ENCODE peak calls at places on chromosomes 11 and 22, in seven cellular contexts. One of them, this sample, is unnamed.

GRCh38 chr22:43994416-43994815 is 29.7 kb upstream of the PARVB start:
- DNase-seq in mesothelial cell of epicardium: no peak
- DNase-seq in NCI-H510A: no peak
- DNase-seq in NCI-H460: no peak
- DNase-seq in heart left ventricle: no peak
- DNase-seq in Caki2: no peak
- DNase-seq in Daoy: no peak
- DNase-seq in this sample: no peak

GRCh38 chr11:2531987-2532703 is 87.3 kb downstream of the KCNQ1 start:
- DNase-seq in mesothelial cell of epicardium: no peak
- DNase-seq in NCI-H510A: no peak
- DNase-seq in NCI-H460: no peak
- DNase-seq in heart left ventricle: no peak
- DNase-seq in Caki2: no peak
- DNase-seq in Daoy: no peak
- DNase-seq in this sample: no peak

GRCh38 chr11:15852179-15852578 is 504.2 kb downstream of the SOX6 start:
- DNase-seq in mesothelial cell of epicardium: no peak
- DNase-seq in NCI-H510A: no peak
- DNase-seq in NCI-H460: peak
- DNase-seq in heart left ventricle: no peak
- DNase-seq in Caki2: no peak
- DNase-seq in Daoy: peak
- DNase-seq in this sample: peak

GRCh38 chr22:44889233-44889878 is 120.4 kb downstream of the PHF21B start:
- DNase-seq in mesothelial cell of epicardium: no peak
- DNase-seq in NCI-H510A: no peak
- DNase-seq in NCI-H460: no peak
- DNase-seq in heart left ventricle: no peak
- DNase-seq in Caki2: no peak
- DNase-seq in Daoy: peak
- DNase-seq in this sample: peak

GRCh38 chr22:50481440-50482106 is at the start of gene ADM2:
- DNase-seq in mesothelial cell of epicardium: no peak
- DNase-seq in NCI-H510A: no peak
- DNase-seq in NCI-H460: peak
- DNase-seq in heart left ventricle: no peak
- DNase-seq in Caki2: peak
- DNase-seq in Daoy: no peak
- DNase-seq in this sample: no peak

GRCh38 chr11:68524213-68524612 is 63.7 kb downstream of the PPP6R3 start:
- DNase-seq in mesothelial cell of epicardium: no peak
- DNase-seq in NCI-H510A: no peak
- DNase-seq in NCI-H460: no peak
- DNase-seq in heart left ventricle: no peak
- DNase-seq in Caki2: no peak
- DNase-seq in Daoy: peak
- DNase-seq in this sample: no peak

GRCh38 chr22:43859176-43859575 is 3.1 kb downstream of the SULT4A1 start:
- DNase-seq in mesothelial cell of epicardium: no peak
- DNase-seq in NCI-H510A: no peak
- DNase-seq in NCI-H460: no peak
- DNase-seq in heart left ventricle: no peak
- DNase-seq in Caki2: no peak
- DNase-seq in Daoy: no peak
- DNase-seq in this sample: no peak

GRCh38 chr22:39205344-39206021 is 39.3 kb downstream of the PDGFB start:
- DNase-seq in mesothelial cell of epicardium: no peak
- DNase-seq in NCI-H510A: no peak
- DNase-seq in NCI-H460: peak
- DNase-seq in heart left ventricle: no peak
- DNase-seq in Caki2: peak
- DNase-seq in Daoy: peak
- DNase-seq in this sample: peak

GRCh38 chr11:84310261-84310660 is 1024.1 kb upstream of the CCDC90B start:
- DNase-seq in mesothelial cell of epicardium: no peak
- DNase-seq in NCI-H510A: no peak
- DNase-seq in NCI-H460: no peak
- DNase-seq in heart left ventricle: no peak
- DNase-seq in Caki2: no peak
- DNase-seq in Daoy: no peak
- DNase-seq in this sample: no peak

GRCh38 chr11:104665631-104666030 is 232.6 kb downstream of the CASP12 start:
- DNase-seq in mesothelial cell of epicardium: no peak
- DNase-seq in NCI-H510A: no peak
- DNase-seq in NCI-H460: no peak
- DNase-seq in heart left ventricle: no peak
- DNase-seq in Caki2: no peak
- DNase-seq in Daoy: no peak
- DNase-seq in this sample: no peak

GRCh38 chr11:133713844-133714243 is 131.5 kb downstream of the SPATA19 start:
- DNase-seq in mesothelial cell of epicardium: no peak
- DNase-seq in NCI-H510A: no peak
- DNase-seq in NCI-H460: no peak
- DNase-seq in heart left ventricle: no peak
- DNase-seq in Caki2: no peak
- DNase-seq in Daoy: no peak
- DNase-seq in this sample: no peak

GRCh38 chr22:26779929-26780328 is 122.5 kb downstream of the MIAT start:
- DNase-seq in mesothelial cell of epicardium: no peak
- DNase-seq in NCI-H510A: no peak
- DNase-seq in NCI-H460: no peak
- DNase-seq in heart left ventricle: no peak
- DNase-seq in Caki2: no peak
- DNase-seq in Daoy: no peak
- DNase-seq in this sample: no peak

GRCh38 chr22:37599161-37599560 is 9.5 kb upstream of the GGA1 start:
- DNase-seq in mesothelial cell of epicardium: no peak
- DNase-seq in NCI-H510A: no peak
- DNase-seq in NCI-H460: no peak
- DNase-seq in heart left ventricle: no peak
- DNase-seq in Caki2: peak
- DNase-seq in Daoy: no peak
- DNase-seq in this sample: no peak

GRCh38 chr11:75520688-75521087 is 5.1 kb downstream of the GDPD5 start:
- DNase-seq in mesothelial cell of epicardium: no peak
- DNase-seq in NCI-H510A: no peak
- DNase-seq in NCI-H460: no peak
- DNase-seq in heart left ventricle: no peak
- DNase-seq in Caki2: no peak
- DNase-seq in Daoy: no peak
- DNase-seq in this sample: no peak

GRCh38 chr11:109644158-109644557 is 222.2 kb downstream of the C11orf87 start:
- DNase-seq in mesothelial cell of epicardium: no peak
- DNase-seq in NCI-H510A: no peak
- DNase-seq in NCI-H460: no peak
- DNase-seq in heart left ventricle: peak
- DNase-seq in Caki2: no peak
- DNase-seq in Daoy: no peak
- DNase-seq in this sample: no peak

GRCh38 chr11:198236-198806 is 5.4 kb downstream of the SCGB1C1 start:
- DNase-seq in mesothelial cell of epicardium: no peak
- DNase-seq in NCI-H510A: no peak
- DNase-seq in NCI-H460: no peak
- DNase-seq in heart left ventricle: peak
- DNase-seq in Caki2: no peak
- DNase-seq in Daoy: no peak
- DNase-seq in this sample: no peak

GRCh38 chr22:49101873-49102272 is 725.8 kb downstream of the BRD1 start:
- DNase-seq in mesothelial cell of epicardium: no peak
- DNase-seq in NCI-H510A: no peak
- DNase-seq in NCI-H460: no peak
- DNase-seq in heart left ventricle: no peak
- DNase-seq in Caki2: no peak
- DNase-seq in Daoy: no peak
- DNase-seq in this sample: no peak

GRCh38 chr11:3626250-3626960 is 15.4 kb downstream of the ART5 start:
- DNase-seq in mesothelial cell of epicardium: no peak
- DNase-seq in NCI-H510A: no peak
- DNase-seq in NCI-H460: no peak
- DNase-seq in heart left ventricle: peak
- DNase-seq in Caki2: no peak
- DNase-seq in Daoy: no peak
- DNase-seq in this sample: no peak

GRCh38 chr22:40654522-40655167 is 18.1 kb upstream of the MRTFA start:
- DNase-seq in mesothelial cell of epicardium: no peak
- DNase-seq in NCI-H510A: no peak
- DNase-seq in NCI-H460: peak
- DNase-seq in heart left ventricle: peak
- DNase-seq in Caki2: peak
- DNase-seq in Daoy: peak
- DNase-seq in this sample: no peak

GRCh38 chr22:43821606-43822425 is 9.7 kb upstream of the EFCAB6 start:
- DNase-seq in mesothelial cell of epicardium: no peak
- DNase-seq in NCI-H510A: no peak
- DNase-seq in NCI-H460: no peak
- DNase-seq in heart left ventricle: no peak
- DNase-seq in Caki2: no peak
- DNase-seq in Daoy: no peak
- DNase-seq in this sample: no peak

GRCh38 chr22:42473484-42474193 is 41.4 kb upstream of the NFAM1 start:
- DNase-seq in mesothelial cell of epicardium: no peak
- DNase-seq in NCI-H510A: no peak
- DNase-seq in NCI-H460: peak
- DNase-seq in heart left ventricle: peak
- DNase-seq in Caki2: peak
- DNase-seq in Daoy: peak
- DNase-seq in this sample: peak

GRCh38 chr11:66725646-66726045 is 3.4 kb downstream of the SPTBN2 start:
- DNase-seq in mesothelial cell of epicardium: no peak
- DNase-seq in NCI-H510A: no peak
- DNase-seq in NCI-H460: no peak
- DNase-seq in heart left ventricle: no peak
- DNase-seq in Caki2: no peak
- DNase-seq in Daoy: peak
- DNase-seq in this sample: no peak

GRCh38 chr22:31206896-31207687 is 5.0 kb upstream of the LIMK2 start:
- DNase-seq in mesothelial cell of epicardium: no peak
- DNase-seq in NCI-H510A: no peak
- DNase-seq in NCI-H460: no peak
- DNase-seq in heart left ventricle: no peak
- DNase-seq in Caki2: no peak
- DNase-seq in Daoy: no peak
- DNase-seq in this sample: no peak

GRCh38 chr11:88689548-88690240 is 352.2 kb upstream of the CTSC start:
- DNase-seq in mesothelial cell of epicardium: no peak
- DNase-seq in NCI-H510A: no peak
- DNase-seq in NCI-H460: no peak
- DNase-seq in heart left ventricle: no peak
- DNase-seq in Caki2: no peak
- DNase-seq in Daoy: no peak
- DNase-seq in this sample: no peak

GRCh38 chr11:17343907-17344306 is 7.7 kb upstream of the NCR3LG1 start:
- DNase-seq in mesothelial cell of epicardium: no peak
- DNase-seq in NCI-H510A: no peak
- DNase-seq in NCI-H460: no peak
- DNase-seq in heart left ventricle: no peak
- DNase-seq in Caki2: no peak
- DNase-seq in Daoy: peak
- DNase-seq in this sample: no peak

GRCh38 chr22:32644252-32645100 is 157.0 kb upstream of the TIMP3 start:
- DNase-seq in mesothelial cell of epicardium: no peak
- DNase-seq in NCI-H510A: peak
- DNase-seq in NCI-H460: no peak
- DNase-seq in heart left ventricle: peak
- DNase-seq in Caki2: no peak
- DNase-seq in Daoy: peak
- DNase-seq in this sample: peak

GRCh38 chr22:19786959-19787848 is 26.6 kb downstream of the TBX1 start:
- DNase-seq in mesothelial cell of epicardium: no peak
- DNase-seq in NCI-H510A: no peak
- DNase-seq in NCI-H460: no peak
- DNase-seq in heart left ventricle: no peak
- DNase-seq in Caki2: no peak
- DNase-seq in Daoy: no peak
- DNase-seq in this sample: no peak

GRCh38 chr22:37991738-37992442 is 7.5 kb upstream of the SOX10 start:
- DNase-seq in mesothelial cell of epicardium: no peak
- DNase-seq in NCI-H510A: no peak
- DNase-seq in NCI-H460: no peak
- DNase-seq in heart left ventricle: no peak
- DNase-seq in Caki2: no peak
- DNase-seq in Daoy: no peak
- DNase-seq in this sample: no peak

GRCh38 chr11:33452806-33453205 is 195.6 kb downstream of the HIPK3 start:
- DNase-seq in mesothelial cell of epicardium: no peak
- DNase-seq in NCI-H510A: no peak
- DNase-seq in NCI-H460: no peak
- DNase-seq in heart left ventricle: no peak
- DNase-seq in Caki2: no peak
- DNase-seq in Daoy: peak
- DNase-seq in this sample: no peak

GRCh38 chr22:17106785-17107546 is 14.2 kb downstream of the TMEM121B start:
- DNase-seq in mesothelial cell of epicardium: no peak
- DNase-seq in NCI-H510A: no peak
- DNase-seq in NCI-H460: no peak
- DNase-seq in heart left ventricle: no peak
- DNase-seq in Caki2: no peak
- DNase-seq in Daoy: no peak
- DNase-seq in this sample: no peak

GRCh38 chr11:11292839-11293238 is 60.2 kb downstream of the CSNK2A3 start:
- DNase-seq in mesothelial cell of epicardium: no peak
- DNase-seq in NCI-H510A: no peak
- DNase-seq in NCI-H460: no peak
- DNase-seq in heart left ventricle: no peak
- DNase-seq in Caki2: no peak
- DNase-seq in Daoy: no peak
- DNase-seq in this sample: no peak

GRCh38 chr11:35390737-35391682 is 28.3 kb downstream of the SLC1A2 start:
- DNase-seq in mesothelial cell of epicardium: no peak
- DNase-seq in NCI-H510A: no peak
- DNase-seq in NCI-H460: peak
- DNase-seq in heart left ventricle: no peak
- DNase-seq in Caki2: peak
- DNase-seq in Daoy: peak
- DNase-seq in this sample: peak

GRCh38 chr22:46750861-46751260 is 11.6 kb upstream of the TBC1D22A start:
- DNase-seq in mesothelial cell of epicardium: no peak
- DNase-seq in NCI-H510A: no peak
- DNase-seq in NCI-H460: no peak
- DNase-seq in heart left ventricle: no peak
- DNase-seq in Caki2: no peak
- DNase-seq in Daoy: no peak
- DNase-seq in this sample: no peak

GRCh38 chr11:91396243-91397133 is 828.1 kb upstream of the FAT3 start:
- DNase-seq in mesothelial cell of epicardium: no peak
- DNase-seq in NCI-H510A: peak
- DNase-seq in NCI-H460: no peak
- DNase-seq in heart left ventricle: no peak
- DNase-seq in Caki2: peak
- DNase-seq in Daoy: peak
- DNase-seq in this sample: no peak